ENCODE peak calls at places on chromosomes 12 and 14, in eight cellular contexts. M, N, C, R, L, J, I and A are unnamed samples.

GRCh38 chr14:23090254-23090636 is 4.7 kb downstream of the ACIN1 start:
- DNase-seq in R (no peak), I (no peak), N (no peak), L (no peak), M (no peak), J (no peak), C (no peak), A (no peak)

GRCh38 chr14:99231850-99232401 is 40.1 kb downstream of the BCL11B start:
- DNase-seq in J (no peak), I (no peak), L (no peak), M (no peak), C (no peak), R (no peak), N (no peak), A (no peak)

GRCh38 chr14:71415404-71415690 is 508.1 kb downstream of the PCNX1 start:
- DNase-seq in R (no peak), N (no peak), J (no peak), L (peak; percentile 13), C (no peak), M (no peak), I (no peak), A (no peak)

GRCh38 chr14:24903337-24903736 is 146.6 kb downstream of the STXBP6 start:
- DNase-seq in C (no peak), N (no peak), M (no peak), I (no peak), J (no peak), R (no peak), L (peak; percentile 37), A (no peak)

GRCh38 chr12:54393350-54393655 is 8.8 kb upstream of the ZNF385A start:
- DNase-seq in C (no peak), N (no peak), M (no peak), I (no peak), R (no peak), J (no peak), L (no peak), A (no peak)

GRCh38 chr12:75058228-75058627 is 151.4 kb downstream of the KCNC2 start:
- DNase-seq in N (no peak), C (no peak), L (no peak), J (no peak), M (no peak), I (no peak), R (no peak), A (no peak)

GRCh38 chr14:79411403-79412174 is 799.7 kb downstream of the DIO2 start:
- DNase-seq in R (no peak), J (no peak), L (peak; percentile 46), N (no peak), M (no peak), I (no peak), C (no peak), A (no peak)

GRCh38 chr12:11877869-11878780 is 192.6 kb upstream of the BCL2L14 start:
- DNase-seq in N (peak; percentile 60), C (no peak), L (peak; percentile 81), R (peak; percentile 57), I (no peak), J (no peak), M (no peak), A (no peak)

GRCh38 chr12:107356266-107356936 is 263.1 kb upstream of the CRY1 start:
- DNase-seq in N (no peak), C (no peak), J (no peak), L (peak; percentile 72), M (no peak), R (no peak), I (no peak), A (no peak)

GRCh38 chr14:68981539-68981976 is 2.5 kb upstream of the ACTN1 start:
- DNase-seq in R (no peak), C (no peak), N (no peak), J (no peak), I (no peak), M (no peak), L (peak; percentile 69), A (no peak)

GRCh38 chr14:67704484-67705089 is 2.9 kb downstream of the RDH12 start:
- DNase-seq in N (no peak), M (no peak), R (peak; percentile 58), L (peak; percentile 50), J (no peak), C (peak; percentile 26), I (no peak), A (no peak)

GRCh38 chr12:57864382-57864781 is 17.9 kb upstream of the CTDSP2 start:
- DNase-seq in J (no peak), N (peak; percentile 49), M (no peak), C (no peak), L (no peak), I (no peak), R (no peak), A (no peak)

GRCh38 chr14:100871234-100872186 is 32.0 kb downstream of the RTL1 start:
- DNase-seq in C (no peak), J (no peak), N (no peak), I (no peak), L (peak; percentile 15), R (no peak), M (no peak), A (no peak)

GRCh38 chr12:51793201-51793600 is 55.3 kb downstream of the FIGNL2 start:
- DNase-seq in R (no peak), C (no peak), M (no peak), N (no peak), J (no peak), I (no peak), L (peak; percentile 66), A (no peak)

GRCh38 chr12:69459477-69459876 is 10.7 kb upstream of the FRS2 start:
- DNase-seq in L (no peak), M (no peak), J (no peak), N (no peak), R (no peak), C (no peak), I (no peak), A (no peak)

GRCh38 chr14:78297843-78298242 is 127.7 kb downstream of the NRXN3 start:
- DNase-seq in J (no peak), C (no peak), L (no peak), M (no peak), I (no peak), N (no peak), R (no peak), A (no peak)

GRCh38 chr12:325886-326285 is 63.2 kb downstream of the KDM5A start:
- DNase-seq in L (no peak), J (no peak), M (no peak), C (no peak), N (no peak), I (no peak), R (no peak), A (no peak)

GRCh38 chr12:4911316-4911994 is 1.8 kb downstream of the KCNA1 start:
- DNase-seq in I (no peak), M (no peak), R (no peak), N (no peak), L (no peak), J (no peak), C (no peak), A (no peak)

GRCh38 chr14:34817768-34818167 is 57.4 kb downstream of the BAZ1A start:
- DNase-seq in R (peak; percentile 8), M (no peak), C (no peak), J (no peak), I (no peak), N (no peak), L (no peak), A (no peak)